ENCODE peak calls at places on chromosomes 6 and 20, in seven cellular contexts. V is A549, P is GM12878, K is HepG2, S is K562, T is H1, G is HCT116. H is an unnamed sample.

GRCh38 chr6:139439278-139439813 is 64.9 kb upstream of the CITED2 start:
- DNase-seq in V (no peak), P (no peak), K (no peak), S (no peak), T (no peak), G (no peak), H (peak; percentile 66)

GRCh38 chr20:35564905-35565304 is 23.0 kb downstream of the ERGIC3 start:
- DNase-seq in V (no peak), P (no peak), K (no peak), S (peak; percentile 7), T (no peak), G (no peak), H (no peak)

GRCh38 chr6:43984442-43985321 is 142.6 kb downstream of the MRPL14 start:
- DNase-seq in V (no peak), P (no peak), K (no peak), S (no peak), T (no peak), G (no peak), H (peak; percentile 21)

GRCh38 chr20:22577515-22578220 is 6.7 kb downstream of the FOXA2 start:
- DNase-seq in V (no peak), P (no peak), K (peak; percentile 52), S (no peak), T (no peak), G (no peak), H (no peak)

GRCh38 chr20:8646026-8646425 is 422.9 kb upstream of the PLCB4 start:
- DNase-seq in V (no peak), P (no peak), K (no peak), S (no peak), T (no peak), G (no peak), H (peak; percentile 52)

GRCh38 chr20:36975085-36975829 is 23.7 kb upstream of the SAMHD1 start:
- DNase-seq in V (no peak), P (no peak), K (no peak), S (no peak), T (no peak), G (no peak), H (no peak)

GRCh38 chr6:35601331-35602132 is 87.2 kb downstream of the FKBP5 start:
- DNase-seq in V (peak; percentile 47), P (no peak), K (peak; percentile 63), S (no peak), T (peak; percentile 9), G (peak; percentile 72), H (peak; percentile 93)

GRCh38 chr6:109358204-109358603 is 24.1 kb downstream of the CD164 start:
- DNase-seq in V (no peak), P (no peak), K (no peak), S (no peak), T (no peak), G (no peak), H (no peak)

GRCh38 chr6:6752129-6752528 is 163.6 kb downstream of the LY86 start:
- DNase-seq in V (no peak), P (no peak), K (no peak), S (no peak), T (no peak), G (no peak), H (peak; percentile 41)

GRCh38 chr6:6751197-6751596 is 162.7 kb downstream of the LY86 start:
- DNase-seq in V (no peak), P (no peak), K (no peak), S (no peak), T (no peak), G (no peak), H (no peak)

GRCh38 chr6:6748001-6748400 is 159.5 kb downstream of the LY86 start:
- DNase-seq in V (no peak), P (no peak), K (no peak), S (no peak), T (no peak), G (no peak), H (no peak)

GRCh38 chr6:6751615-6752014 is 163.1 kb downstream of the LY86 start:
- DNase-seq in V (no peak), P (no peak), K (no peak), S (peak; percentile 37), T (no peak), G (peak; percentile 39), H (no peak)

DNA sequence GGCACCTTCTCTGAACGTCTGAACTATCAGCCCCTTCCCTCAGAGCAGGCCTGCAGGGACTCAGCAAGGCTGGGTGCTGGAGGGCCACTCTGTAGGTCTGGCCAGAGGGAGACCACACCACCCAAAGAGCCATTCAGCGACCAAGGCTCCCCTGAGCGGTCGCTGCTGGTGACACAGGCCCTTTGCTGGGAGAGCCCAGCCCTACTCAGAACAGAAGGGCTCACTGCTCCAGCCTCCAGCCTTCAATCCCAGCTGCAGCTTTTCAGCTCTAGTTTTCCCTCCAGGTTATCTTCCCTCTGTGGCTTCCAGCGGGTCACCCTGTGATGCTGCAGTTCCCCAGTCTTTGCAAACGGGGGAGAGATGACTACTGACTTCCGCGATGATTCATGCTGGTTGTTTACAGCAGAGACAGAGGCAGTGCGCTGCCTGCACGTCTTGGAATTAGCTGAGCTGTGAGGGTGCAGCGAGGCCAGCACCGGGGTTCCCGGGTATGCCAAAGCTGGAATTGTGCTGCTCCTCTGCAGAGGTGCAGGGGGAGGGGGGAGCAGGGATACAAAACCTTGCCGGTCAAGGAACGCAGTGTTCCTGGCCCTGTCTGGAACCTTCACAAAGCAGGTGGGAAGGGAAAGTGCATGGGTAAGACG is 161.4 kb downstream of the LY86 start:
- DNase-seq in V (peak; percentile 72), P (no peak), K (peak; percentile 61), S (peak; percentile 67), T (no peak), G (peak; percentile 56), H (peak; percentile 97)
- TF ChIP-seq CEBPB in V (no peak), P (no peak), K (no peak), S (no peak), T (no peak), G (peak; percentile 37), H (peak; percentile 51)

GRCh38 chr20:5362771-5363170 is 46.0 kb upstream of the PROKR2 start:
- DNase-seq in V (no peak), P (no peak), K (peak; percentile 65), S (no peak), T (no peak), G (no peak), H (no peak)

GRCh38 chr20:5361176-5361575 is 44.4 kb upstream of the PROKR2 start:
- DNase-seq in V (no peak), P (no peak), K (no peak), S (no peak), T (no peak), G (no peak), H (no peak)

GRCh38 chr20:5369622-5370021 is 52.9 kb upstream of the PROKR2 start:
- DNase-seq in V (no peak), P (no peak), K (no peak), S (no peak), T (no peak), G (no peak), H (no peak)

GRCh38 chr20:5364136-5364821 is 47.5 kb upstream of the PROKR2 start:
- DNase-seq in V (no peak), P (no peak), K (no peak), S (no peak), T (no peak), G (no peak), H (no peak)

DNA sequence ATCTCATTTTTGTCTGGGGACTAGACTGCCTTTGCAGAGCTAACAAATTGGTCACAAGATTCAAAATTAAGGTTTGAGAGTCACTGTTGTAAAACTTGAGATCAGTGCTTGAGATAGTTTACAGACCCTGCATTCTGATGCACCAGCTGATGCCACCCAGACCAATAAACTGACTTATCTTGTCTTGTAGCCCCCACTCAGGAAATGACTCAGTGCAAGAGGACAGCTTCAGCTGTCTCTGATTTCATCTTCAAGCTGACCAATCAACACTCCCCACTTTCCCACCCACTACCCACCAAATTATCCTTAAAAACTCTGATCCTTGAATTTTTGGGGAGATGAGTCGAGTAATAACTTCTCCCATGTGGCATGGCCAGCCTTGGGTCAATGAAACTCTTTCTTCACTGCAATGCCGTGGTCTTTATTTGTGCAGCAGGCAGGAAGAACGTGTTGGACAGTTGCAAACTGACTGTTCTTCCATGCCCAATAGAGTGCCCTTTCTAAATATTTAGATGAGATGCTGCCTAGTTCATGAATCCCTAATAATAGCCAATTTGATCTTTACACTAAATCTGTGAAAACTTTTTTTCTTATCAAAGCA is 48.3 kb upstream of the PROKR2 start:
- DNase-seq in V (no peak), P (no peak), K (no peak), S (no peak), T (no peak), G (no peak), H (no peak)
- TF ChIP-seq CEBPB in V (no peak), P (no peak), K (no peak), S (no peak), T (no peak), G (no peak), H (no peak)

GRCh38 chr6:94278146-94278545 is 858.8 kb upstream of the EPHA7 start:
- DNase-seq in V (no peak), P (no peak), K (no peak), S (no peak), T (no peak), G (no peak), H (no peak)
- TF ChIP-seq CEBPB in V (no peak), P (no peak), K (no peak), S (no peak), T (no peak), G (no peak), H (no peak)

GRCh38 chr6:150269130-150269856 is 99.5 kb upstream of the IYD start:
- DNase-seq in V (no peak), P (no peak), K (no peak), S (no peak), T (no peak), G (no peak), H (no peak)

GRCh38 chr6:150266963-150267685 is 101.7 kb upstream of the IYD start:
- DNase-seq in V (no peak), P (no peak), K (no peak), S (no peak), T (no peak), G (no peak), H (no peak)

GRCh38 chr6:150269857-150270223 is 99.0 kb upstream of the IYD start:
- DNase-seq in V (peak; percentile 46), P (no peak), K (peak; percentile 38), S (peak; percentile 80), T (peak; percentile 36), G (peak; percentile 90), H (peak; percentile 36)

GRCh38 chr6:150266309-150266708 is 102.5 kb upstream of the IYD start:
- DNase-seq in V (no peak), P (no peak), K (no peak), S (no peak), T (no peak), G (no peak), H (no peak)

DNA sequence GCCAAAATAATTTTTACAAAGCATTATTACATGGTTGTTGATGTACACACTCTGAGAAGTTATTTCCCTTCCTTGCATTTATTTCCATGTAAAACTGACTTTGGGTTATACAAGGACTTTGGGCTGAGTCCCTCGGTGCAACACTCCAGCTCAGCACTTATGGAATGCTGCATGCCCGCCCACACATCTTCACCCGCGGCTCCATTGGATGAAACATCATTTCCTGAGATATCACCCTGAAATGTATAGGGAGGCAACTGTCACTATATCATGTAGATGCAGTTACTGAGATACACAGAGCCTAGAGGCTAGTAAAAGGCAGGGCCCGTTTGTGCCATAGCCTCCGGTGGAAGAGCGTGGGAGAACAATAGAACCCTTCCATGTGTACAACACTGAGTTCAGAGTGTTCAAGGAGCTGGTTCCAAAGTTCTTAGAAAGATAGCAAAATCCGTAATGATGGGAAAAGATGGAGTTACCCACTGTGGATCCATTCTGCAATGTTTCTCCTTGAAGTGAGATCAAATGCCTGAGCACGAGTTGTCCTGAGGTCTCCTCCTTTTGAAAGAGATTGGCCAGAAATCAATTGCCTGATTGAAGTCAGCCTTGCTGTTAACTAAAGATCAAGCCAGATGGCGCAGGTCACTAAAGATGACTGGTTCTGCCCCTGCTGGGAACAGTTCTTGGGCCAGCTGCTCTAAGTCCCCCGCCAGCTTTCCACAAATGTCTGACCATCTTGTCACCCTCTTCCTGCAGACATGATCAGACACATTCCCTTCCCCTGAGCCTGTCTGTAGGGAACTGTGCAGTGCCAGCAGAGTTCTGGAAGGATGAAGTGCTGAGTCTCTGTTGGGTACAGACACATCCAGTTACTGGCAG is 100.9 kb upstream of the IYD start:
- DNase-seq in V (no peak), P (no peak), K (no peak), S (peak; percentile 58), T (no peak), G (no peak), H (peak; percentile 88)
- TF ChIP-seq CEBPB in V (no peak), P (no peak), K (no peak), S (no peak), T (no peak), G (no peak), H (peak; percentile 36)

H was measured in IMR-90.